ENCODE peak calls at places on chromosomes 11 and 22, in nine cellular contexts. S, D, M, I, E, K, W, G and B are unnamed samples.

GRCh38 chr11:35787626-35788025 is 125.1 kb downstream of the TRIM44 start:
- DNase-seq in S (no peak), D (no peak), M (no peak), I (no peak), E (no peak), K (no peak), W (no peak), G (no peak), B (no peak)

GRCh38 chr11:113203332-113203731 is 111.1 kb upstream of the TTC12 start:
- DNase-seq in S (no peak), D (no peak), M (no peak), I (no peak), E (no peak), K (no peak), W (no peak), G (no peak), B (no peak)

GRCh38 chr22:20957691-20958440 is 9.2 kb upstream of the AIFM3 start:
- DNase-seq in S (no peak), D (peak; percentile 58), M (peak; percentile 21), I (no peak), E (peak; percentile 40), K (no peak), W (no peak), G (no peak), B (no peak)

GRCh38 chr11:62753736-62754603 is at the start of gene ZBTB3:
- DNase-seq in S (peak; percentile 99), D (peak; percentile 97), M (peak; percentile 99), I (peak; percentile 93), E (peak; percentile 97), K (peak; percentile 94), W (peak; percentile 97), G (peak; percentile 97), B (peak; percentile 98)

GRCh38 chr11:124867700-124868099 is 2.5 kb downstream of the ROBO3 start:
- DNase-seq in S (peak; percentile 78), D (peak; percentile 58), M (peak; percentile 39), I (no peak), E (no peak), K (no peak), W (no peak), G (no peak), B (no peak)

GRCh38 chr11:26028294-26028954 is 303.5 kb upstream of the ANO3 start:
- DNase-seq in S (no peak), D (no peak), M (peak; percentile 57), I (no peak), E (no peak), K (no peak), W (peak; percentile 13), G (no peak), B (no peak)

GRCh38 chr11:88357323-88358039 is 19.9 kb upstream of the CTSC start:
- DNase-seq in S (no peak), D (no peak), M (peak; percentile 58), I (no peak), E (no peak), K (no peak), W (no peak), G (no peak), B (no peak)

GRCh38 chr22:22166941-22167713 is 77.5 kb upstream of the VPREB1 start:
- DNase-seq in S (no peak), D (no peak), M (no peak), I (no peak), E (no peak), K (no peak), W (no peak), G (no peak), B (no peak)

GRCh38 chr22:24101966-24102365 is 79.3 kb upstream of the SUSD2 start:
- DNase-seq in S (no peak), D (no peak), M (no peak), I (no peak), E (peak; percentile 50), K (no peak), W (no peak), G (no peak), B (no peak)

GRCh38 chr11:9606799-9607510 is 33.5 kb downstream of the WEE1 start:
- DNase-seq in S (no peak), D (peak; percentile 53), M (no peak), I (no peak), E (no peak), K (no peak), W (no peak), G (no peak), B (no peak)

GRCh38 chr11:45658292-45658991 is 7.0 kb downstream of the CHST1 start:
- DNase-seq in S (peak; percentile 90), D (peak; percentile 80), M (peak; percentile 20), I (no peak), E (peak; percentile 87), K (no peak), W (no peak), G (no peak), B (no peak)

GRCh38 chr11:71391352-71391751 is 56.8 kb downstream of the DHCR7 start:
- DNase-seq in S (no peak), D (no peak), M (no peak), I (no peak), E (no peak), K (no peak), W (no peak), G (no peak), B (no peak)